ENCODE peak calls at places on chromosomes 4 and X, in six cellular contexts. D, Y, W, V, R and Q are unnamed samples.

GRCh38 chr4:73103799-73104503 is 34.4 kb upstream of the COX18 start:
- DNase-seq in Y (no peak), R (no peak), V (no peak), D (no peak), W (peak), Q (peak)

GRCh38 chr4:34176609-34177008 is 2067.7 kb downstream of the ARAP2 start:
- DNase-seq in W (no peak), R (no peak), D (no peak), Y (no peak), V (no peak), Q (no peak)

GRCh38 chr4:38366451-38366850 is 297.5 kb upstream of the KLF3 start:
- DNase-seq in D (no peak), R (no peak), V (no peak), W (peak), Y (no peak), Q (no peak)

GRCh38 chr4:128865132-128865531 is 55.6 kb downstream of the JADE1 start:
- DNase-seq in V (no peak), Y (no peak), R (no peak), D (no peak), W (no peak), Q (no peak)

GRCh38 chr4:140703463-140703862 is 52.7 kb downstream of the TBC1D9 start:
- DNase-seq in Y (no peak), D (no peak), V (no peak), R (no peak), W (peak), Q (no peak)

GRCh38 chr4:19309365-19309764 is 942.3 kb upstream of the SLIT2 start:
- DNase-seq in D (no peak), V (no peak), W (peak), R (no peak), Y (no peak), Q (peak)

GRCh38 chrX:51420610-51421009 is 75.8 kb downstream of the NUDT11 start:
- DNase-seq in D (no peak), R (peak), W (peak), V (peak), Y (no peak), Q (no peak)

GRCh38 chr4:7736436-7737267 is 203.0 kb downstream of the AFAP1 start:
- DNase-seq in V (no peak), W (peak), D (no peak), Y (no peak), R (no peak), Q (no peak)

GRCh38 chr4:20249333-20249732 is 2.4 kb upstream of the SLIT2 start:
- DNase-seq in W (peak), V (no peak), Y (no peak), R (no peak), D (no peak), Q (peak)

GRCh38 chr4:24274401-24275035 is 309.8 kb downstream of the DHX15 start:
- DNase-seq in Y (no peak), W (peak), D (no peak), R (no peak), V (no peak), Q (peak)

GRCh38 chr4:121898150-121898549 is 27.9 kb upstream of the BBS7 start:
- DNase-seq in V (no peak), W (no peak), R (peak), D (no peak), Y (no peak), Q (no peak)
- H3K27ac ChIP-seq in V (no peak), W (no peak), R (no peak), D (no peak), Y (no peak), Q (no peak)

GRCh38 chr4:89619230-89619962 is 217.6 kb downstream of the SNCA start:
- DNase-seq in R (no peak), D (no peak), V (no peak), W (no peak), Y (no peak), Q (no peak)
- H3K27ac ChIP-seq in R (no peak), D (no peak), V (no peak), W (no peak), Y (no peak), Q (no peak)

GRCh38 chrX:48003367-48003757 is 427 bp downstream of the ZNF182 start:
- DNase-seq in R (peak), W (no peak), Y (no peak), V (peak), D (peak), Q (no peak)
- H3K27ac ChIP-seq in R (peak), W (peak), Y (no peak), V (peak), D (peak), Q (no peak)

GRCh38 chr4:55080174-55080865 is 45.1 kb downstream of the KDR start:
- DNase-seq in R (no peak), W (peak), Y (no peak), V (no peak), D (no peak), Q (no peak)
- H3K27ac ChIP-seq in R (no peak), W (no peak), Y (no peak), V (no peak), D (no peak), Q (no peak)